ENCODE peak calls at places on chromosomes 6 and 20, in nine cellular contexts. One of them, this sample, is unnamed.

GRCh38 chr20:47782920-47783552 is 2.2 kb downstream of the SULF2 start:
- DNase-seq in astrocyte of the cerebellum: no peak
- DNase-seq in AG04449: no peak
- DNase-seq in colonic mucosa: no peak
- DNase-seq in fibroblast of mammary gland: no peak
- DNase-seq in lower lobe of right lung: no peak
- DNase-seq in IMR-90: no peak
- DNase-seq in mucosa of descending colon: no peak
- DNase-seq in OCI-LY7: no peak
- DNase-seq in this sample: no peak

GRCh38 chr6:152552616-152553209 is 84.4 kb downstream of the SYNE1 start:
- DNase-seq in astrocyte of the cerebellum: peak; percentile 62
- DNase-seq in AG04449: no peak
- DNase-seq in colonic mucosa: peak; percentile 20
- DNase-seq in fibroblast of mammary gland: peak; percentile 77
- DNase-seq in lower lobe of right lung: peak; percentile 67
- DNase-seq in IMR-90: peak; percentile 77
- DNase-seq in mucosa of descending colon: peak; percentile 46
- DNase-seq in OCI-LY7: peak; percentile 74
- DNase-seq in this sample: peak; percentile 69

GRCh38 chr6:139644821-139645220 is 270.4 kb upstream of the CITED2 start:
- DNase-seq in astrocyte of the cerebellum: peak; percentile 39
- DNase-seq in AG04449: peak; percentile 28
- DNase-seq in colonic mucosa: no peak
- DNase-seq in fibroblast of mammary gland: peak; percentile 29
- DNase-seq in lower lobe of right lung: no peak
- DNase-seq in IMR-90: peak; percentile 30
- DNase-seq in mucosa of descending colon: no peak
- DNase-seq in OCI-LY7: no peak
- DNase-seq in this sample: peak; percentile 74

GRCh38 chr6:83514877-83515466 is 2.6 kb downstream of the PRSS35 start:
- DNase-seq in astrocyte of the cerebellum: peak; percentile 62
- DNase-seq in AG04449: peak; percentile 7
- DNase-seq in colonic mucosa: peak; percentile 42
- DNase-seq in fibroblast of mammary gland: peak; percentile 76
- DNase-seq in lower lobe of right lung: no peak
- DNase-seq in IMR-90: peak; percentile 80
- DNase-seq in mucosa of descending colon: no peak
- DNase-seq in OCI-LY7: peak; percentile 50
- DNase-seq in this sample: peak; percentile 74

GRCh38 chr20:36339646-36340592 is 33.8 kb downstream of the DLGAP4 start:
- DNase-seq in astrocyte of the cerebellum: no peak
- DNase-seq in AG04449: no peak
- DNase-seq in colonic mucosa: no peak
- DNase-seq in fibroblast of mammary gland: no peak
- DNase-seq in lower lobe of right lung: no peak
- DNase-seq in IMR-90: no peak
- DNase-seq in mucosa of descending colon: no peak
- DNase-seq in OCI-LY7: no peak
- DNase-seq in this sample: no peak

GRCh38 chr6:27867051-27867940 is 44.9 kb downstream of the OR2B2 start:
- DNase-seq in astrocyte of the cerebellum: no peak
- DNase-seq in AG04449: no peak
- DNase-seq in colonic mucosa: peak; percentile 90
- DNase-seq in fibroblast of mammary gland: peak; percentile 80
- DNase-seq in lower lobe of right lung: peak; percentile 82
- DNase-seq in IMR-90: peak; percentile 78
- DNase-seq in mucosa of descending colon: peak; percentile 90
- DNase-seq in OCI-LY7: peak; percentile 91
- DNase-seq in this sample: peak; percentile 80

GRCh38 chr6:166815629-166816028 is 140.7 kb downstream of the RNASET2 start:
- DNase-seq in astrocyte of the cerebellum: no peak
- DNase-seq in AG04449: no peak
- DNase-seq in colonic mucosa: no peak
- DNase-seq in fibroblast of mammary gland: no peak
- DNase-seq in lower lobe of right lung: no peak
- DNase-seq in IMR-90: no peak
- DNase-seq in mucosa of descending colon: no peak
- DNase-seq in OCI-LY7: no peak
- DNase-seq in this sample: no peak

GRCh38 chr6:142913511-142914047 is 31.4 kb downstream of the HIVEP2 start:
- DNase-seq in astrocyte of the cerebellum: no peak
- DNase-seq in AG04449: no peak
- DNase-seq in colonic mucosa: no peak
- DNase-seq in fibroblast of mammary gland: no peak
- DNase-seq in lower lobe of right lung: no peak
- DNase-seq in IMR-90: no peak
- DNase-seq in mucosa of descending colon: peak; percentile 58
- DNase-seq in OCI-LY7: peak; percentile 88
- DNase-seq in this sample: no peak

GRCh38 chr20:51553897-51554504 is 11.5 kb upstream of the NFATC2 start:
- DNase-seq in astrocyte of the cerebellum: no peak
- DNase-seq in AG04449: no peak
- DNase-seq in colonic mucosa: no peak
- DNase-seq in fibroblast of mammary gland: peak; percentile 87
- DNase-seq in lower lobe of right lung: no peak
- DNase-seq in IMR-90: peak; percentile 50
- DNase-seq in mucosa of descending colon: no peak
- DNase-seq in OCI-LY7: no peak
- DNase-seq in this sample: peak; percentile 54

GRCh38 chr6:28357036-28357435 is 7.3 kb downstream of the ZKSCAN3 start:
- DNase-seq in astrocyte of the cerebellum: no peak
- DNase-seq in AG04449: no peak
- DNase-seq in colonic mucosa: no peak
- DNase-seq in fibroblast of mammary gland: peak; percentile 7
- DNase-seq in lower lobe of right lung: no peak
- DNase-seq in IMR-90: peak; percentile 61
- DNase-seq in mucosa of descending colon: no peak
- DNase-seq in OCI-LY7: peak; percentile 56
- DNase-seq in this sample: peak; percentile 54

GRCh38 chr6:118748311-118749062 is 97.1 kb upstream of the CEP85L start:
- DNase-seq in astrocyte of the cerebellum: peak; percentile 52
- DNase-seq in AG04449: peak; percentile 3
- DNase-seq in colonic mucosa: no peak
- DNase-seq in fibroblast of mammary gland: peak; percentile 65
- DNase-seq in lower lobe of right lung: no peak
- DNase-seq in IMR-90: peak; percentile 46
- DNase-seq in mucosa of descending colon: no peak
- DNase-seq in OCI-LY7: no peak
- DNase-seq in this sample: no peak

GRCh38 chr6:71414486-71414885 is 125.9 kb downstream of the OGFRL1 start:
- DNase-seq in astrocyte of the cerebellum: no peak
- DNase-seq in AG04449: no peak
- DNase-seq in colonic mucosa: no peak
- DNase-seq in fibroblast of mammary gland: no peak
- DNase-seq in lower lobe of right lung: no peak
- DNase-seq in IMR-90: no peak
- DNase-seq in mucosa of descending colon: no peak
- DNase-seq in OCI-LY7: no peak
- DNase-seq in this sample: no peak

GRCh38 chr20:47764154-47764734 is 21.0 kb downstream of the SULF2 start:
- DNase-seq in astrocyte of the cerebellum: no peak
- DNase-seq in AG04449: no peak
- DNase-seq in colonic mucosa: no peak
- DNase-seq in fibroblast of mammary gland: no peak
- DNase-seq in lower lobe of right lung: no peak
- DNase-seq in IMR-90: no peak
- DNase-seq in mucosa of descending colon: no peak
- DNase-seq in OCI-LY7: peak; percentile 16
- DNase-seq in this sample: no peak

GRCh38 chr20:33531047-33531877 is 41.4 kb downstream of the CBFA2T2 start:
- DNase-seq in astrocyte of the cerebellum: peak; percentile 42
- DNase-seq in AG04449: no peak
- DNase-seq in colonic mucosa: no peak
- DNase-seq in fibroblast of mammary gland: peak; percentile 19
- DNase-seq in lower lobe of right lung: no peak
- DNase-seq in IMR-90: peak; percentile 51
- DNase-seq in mucosa of descending colon: no peak
- DNase-seq in OCI-LY7: no peak
- DNase-seq in this sample: peak; percentile 57

GRCh38 chr20:64258071-64258823 is 2.7 kb downstream of the PCMTD2 start:
- DNase-seq in astrocyte of the cerebellum: no peak
- DNase-seq in AG04449: no peak
- DNase-seq in colonic mucosa: no peak
- DNase-seq in fibroblast of mammary gland: no peak
- DNase-seq in lower lobe of right lung: no peak
- DNase-seq in IMR-90: no peak
- DNase-seq in mucosa of descending colon: no peak
- DNase-seq in OCI-LY7: no peak
- DNase-seq in this sample: peak; percentile 71

GRCh38 chr6:147604373-147604772 is 95.9 kb downstream of the SAMD5 start:
- DNase-seq in astrocyte of the cerebellum: peak; percentile 15
- DNase-seq in AG04449: no peak
- DNase-seq in colonic mucosa: no peak
- DNase-seq in fibroblast of mammary gland: no peak
- DNase-seq in lower lobe of right lung: no peak
- DNase-seq in IMR-90: no peak
- DNase-seq in mucosa of descending colon: no peak
- DNase-seq in OCI-LY7: no peak
- DNase-seq in this sample: no peak

GRCh38 chr6:20688710-20689500 is 154.6 kb downstream of the CDKAL1 start:
- DNase-seq in astrocyte of the cerebellum: peak; percentile 59
- DNase-seq in AG04449: peak; percentile 44
- DNase-seq in colonic mucosa: no peak
- DNase-seq in fibroblast of mammary gland: peak; percentile 74
- DNase-seq in lower lobe of right lung: no peak
- DNase-seq in IMR-90: peak; percentile 71
- DNase-seq in mucosa of descending colon: no peak
- DNase-seq in OCI-LY7: no peak
- DNase-seq in this sample: peak; percentile 66
- H3K4me3 ChIP-seq in astrocyte of the cerebellum: no peak overlapping the region
- H3K4me3 ChIP-seq in AG04449: no peak overlapping the region
- H3K4me3 ChIP-seq in colonic mucosa: no peak overlapping the region
- H3K4me3 ChIP-seq in fibroblast of mammary gland: no peak overlapping the region
- H3K4me3 ChIP-seq in lower lobe of right lung: no peak overlapping the region
- H3K4me3 ChIP-seq in IMR-90: no peak overlapping the region
- H3K4me3 ChIP-seq in mucosa of descending colon: no peak overlapping the region
- H3K4me3 ChIP-seq in OCI-LY7: no peak overlapping the region
- H3K4me3 ChIP-seq in this sample: no peak overlapping the region

GRCh38 chr6:98769546-98769945 is 64.8 kb upstream of the POU3F2 start:
- DNase-seq in astrocyte of the cerebellum: peak; percentile 22
- DNase-seq in AG04449: no peak
- DNase-seq in colonic mucosa: peak; percentile 19
- DNase-seq in fibroblast of mammary gland: peak; percentile 11
- DNase-seq in lower lobe of right lung: no peak
- DNase-seq in IMR-90: peak; percentile 4
- DNase-seq in mucosa of descending colon: no peak
- DNase-seq in OCI-LY7: peak; percentile 27
- DNase-seq in this sample: no peak
- TF ChIP-seq CTCF in astrocyte of the cerebellum: peak; percentile 57
- TF ChIP-seq CTCF in AG04449: no peak
- TF ChIP-seq CTCF in colonic mucosa: no peak
- TF ChIP-seq CTCF in fibroblast of mammary gland: peak; percentile 9
- TF ChIP-seq CTCF in lower lobe of right lung: no peak
- TF ChIP-seq CTCF in IMR-90: no peak
- TF ChIP-seq CTCF in mucosa of descending colon: no peak
- TF ChIP-seq CTCF in OCI-LY7: peak; percentile 59
- TF ChIP-seq CTCF in this sample: peak; percentile 9

GRCh38 chr6:157032923-157033322 is 255.7 kb downstream of the ARID1B start:
- DNase-seq in astrocyte of the cerebellum: no peak
- DNase-seq in AG04449: no peak
- DNase-seq in colonic mucosa: no peak
- DNase-seq in fibroblast of mammary gland: no peak
- DNase-seq in lower lobe of right lung: no peak
- DNase-seq in IMR-90: no peak
- DNase-seq in mucosa of descending colon: no peak
- DNase-seq in OCI-LY7: no peak
- DNase-seq in this sample: no peak
- H3K4me3 ChIP-seq in astrocyte of the cerebellum: no peak overlapping the region
- H3K4me3 ChIP-seq in AG04449: no peak overlapping the region
- H3K4me3 ChIP-seq in colonic mucosa: peak overlapping the region; percentile 22
- H3K4me3 ChIP-seq in fibroblast of mammary gland: peak overlapping the region; percentile 58
- H3K4me3 ChIP-seq in lower lobe of right lung: peak overlapping the region; percentile 55
- H3K4me3 ChIP-seq in IMR-90: peak overlapping the region; percentile 97
- H3K4me3 ChIP-seq in mucosa of descending colon: no peak overlapping the region
- H3K4me3 ChIP-seq in OCI-LY7: peak overlapping the region; percentile 61
- H3K4me3 ChIP-seq in this sample: peak overlapping the region; percentile 63

GRCh38 chr20:2130062-2130591 is 28.5 kb downstream of the STK35 start:
- DNase-seq in astrocyte of the cerebellum: no peak
- DNase-seq in AG04449: no peak
- DNase-seq in colonic mucosa: no peak
- DNase-seq in fibroblast of mammary gland: peak; percentile 69
- DNase-seq in lower lobe of right lung: no peak
- DNase-seq in IMR-90: no peak
- DNase-seq in mucosa of descending colon: no peak
- DNase-seq in OCI-LY7: no peak
- DNase-seq in this sample: no peak
- TF ChIP-seq CTCF in astrocyte of the cerebellum: no peak
- TF ChIP-seq CTCF in AG04449: no peak
- TF ChIP-seq CTCF in colonic mucosa: no peak
- TF ChIP-seq CTCF in fibroblast of mammary gland: no peak
- TF ChIP-seq CTCF in lower lobe of right lung: no peak
- TF ChIP-seq CTCF in IMR-90: no peak
- TF ChIP-seq CTCF in mucosa of descending colon: no peak
- TF ChIP-seq CTCF in OCI-LY7: no peak
- TF ChIP-seq CTCF in this sample: no peak

GRCh38 chr6:90413396-90413795 is 116.8 kb upstream of the BACH2 start:
- DNase-seq in astrocyte of the cerebellum: no peak
- DNase-seq in AG04449: no peak
- DNase-seq in colonic mucosa: no peak
- DNase-seq in fibroblast of mammary gland: no peak
- DNase-seq in lower lobe of right lung: no peak
- DNase-seq in IMR-90: no peak
- DNase-seq in mucosa of descending colon: no peak
- DNase-seq in OCI-LY7: no peak
- DNase-seq in this sample: no peak
- H3K4me3 ChIP-seq in astrocyte of the cerebellum: peak overlapping the region; percentile 19
- H3K4me3 ChIP-seq in AG04449: no peak overlapping the region
- H3K4me3 ChIP-seq in colonic mucosa: no peak overlapping the region
- H3K4me3 ChIP-seq in fibroblast of mammary gland: no peak overlapping the region
- H3K4me3 ChIP-seq in lower lobe of right lung: peak overlapping the region; percentile 21
- H3K4me3 ChIP-seq in IMR-90: peak overlapping the region; percentile 21
- H3K4me3 ChIP-seq in mucosa of descending colon: no peak overlapping the region
- H3K4me3 ChIP-seq in OCI-LY7: no peak overlapping the region
- H3K4me3 ChIP-seq in this sample: no peak overlapping the region

DNA sequence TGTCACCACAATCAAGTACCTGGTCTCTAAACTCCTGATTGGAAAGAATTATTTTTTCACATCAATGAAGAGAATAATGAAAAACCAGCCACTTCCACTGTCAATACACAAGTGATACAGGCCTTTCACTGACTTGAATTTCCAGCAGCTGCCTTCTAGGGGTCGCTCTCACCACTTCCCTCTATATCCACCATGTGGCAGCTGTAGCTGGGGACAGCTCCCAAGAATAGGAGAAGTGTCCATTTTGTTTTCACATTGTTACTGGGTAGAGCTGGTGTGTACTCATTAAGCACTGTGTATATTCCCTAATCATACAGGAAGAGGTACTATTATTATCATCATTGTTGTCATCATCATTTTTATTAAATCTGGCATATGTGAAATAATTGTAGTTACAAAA is 438.4 kb upstream of the SPTLC3 start:
- DNase-seq in astrocyte of the cerebellum: no peak
- DNase-seq in AG04449: no peak
- DNase-seq in colonic mucosa: peak; percentile 38
- DNase-seq in fibroblast of mammary gland: no peak
- DNase-seq in lower lobe of right lung: no peak
- DNase-seq in IMR-90: no peak
- DNase-seq in mucosa of descending colon: no peak
- DNase-seq in OCI-LY7: peak; percentile 18
- DNase-seq in this sample: peak; percentile 17
- TF ChIP-seq CTCF in astrocyte of the cerebellum: peak; percentile 13
- TF ChIP-seq CTCF in AG04449: no peak
- TF ChIP-seq CTCF in colonic mucosa: peak; percentile 29
- TF ChIP-seq CTCF in fibroblast of mammary gland: no peak
- TF ChIP-seq CTCF in lower lobe of right lung: no peak
- TF ChIP-seq CTCF in IMR-90: no peak
- TF ChIP-seq CTCF in mucosa of descending colon: peak; percentile 26
- TF ChIP-seq CTCF in OCI-LY7: peak; percentile 77
- TF ChIP-seq CTCF in this sample: peak; percentile 49

GRCh38 chr6:129860901-129861665 is at the start of gene TMEM244:
- DNase-seq in astrocyte of the cerebellum: no peak
- DNase-seq in AG04449: no peak
- DNase-seq in colonic mucosa: no peak
- DNase-seq in fibroblast of mammary gland: peak; percentile 95
- DNase-seq in lower lobe of right lung: no peak
- DNase-seq in IMR-90: peak; percentile 70
- DNase-seq in mucosa of descending colon: no peak
- DNase-seq in OCI-LY7: no peak
- DNase-seq in this sample: peak; percentile 37
- H3K4me3 ChIP-seq in astrocyte of the cerebellum: no peak within 1 kb of the TSS
- H3K4me3 ChIP-seq in AG04449: peak within 1 kb of the TSS; percentile 10
- H3K4me3 ChIP-seq in colonic mucosa: no peak within 1 kb of the TSS
- H3K4me3 ChIP-seq in fibroblast of mammary gland: peak within 1 kb of the TSS; percentile 53
- H3K4me3 ChIP-seq in lower lobe of right lung: no peak within 1 kb of the TSS
- H3K4me3 ChIP-seq in IMR-90: no peak within 1 kb of the TSS
- H3K4me3 ChIP-seq in mucosa of descending colon: no peak within 1 kb of the TSS
- H3K4me3 ChIP-seq in OCI-LY7: no peak within 1 kb of the TSS
- H3K4me3 ChIP-seq in this sample: peak within 1 kb of the TSS; percentile 42

This sample was measured in fibroblast of villous mesenchyme.